ENCODE peak calls at places on chromosomes 2 and 18, in nine cellular contexts. One of them, this sample, is unnamed.

GRCh38 chr18:46712406-46712805 is 44.4 kb downstream of the ST8SIA5 start:
- DNase-seq in Calu3: no peak
- DNase-seq in CD4-positive, alpha-beta memory T cell: no peak
- DNase-seq in GDM1: no peak
- DNase-seq in left cardiac atrium: no peak
- DNase-seq in NCI-H1417 treated with DMSO at 0.1 percent for 48 hours: no peak
- DNase-seq in T-helper 9 cell: no peak
- DNase-seq in left ventricle myocardium superior: no peak
- DNase-seq in heart right ventricle: no peak
- DNase-seq in this sample: no peak

GRCh38 chr2:237791977-237792727 is 6.4 kb upstream of the RBM44 start:
- DNase-seq in heart right ventricle: no peak
- DNase-seq in NCI-H1417 treated with DMSO at 0.1 percent for 48 hours: no peak
- DNase-seq in left ventricle myocardium superior: no peak
- DNase-seq in Calu3: peak
- DNase-seq in GDM1: no peak
- DNase-seq in left cardiac atrium: no peak
- DNase-seq in CD4-positive, alpha-beta memory T cell: no peak
- DNase-seq in T-helper 9 cell: no peak
- DNase-seq in this sample: no peak

GRCh38 chr18:48293954-48294893 is 115.0 kb downstream of the ZBTB7C start:
- DNase-seq in GDM1: no peak
- DNase-seq in Calu3: no peak
- DNase-seq in left ventricle myocardium superior: no peak
- DNase-seq in NCI-H1417 treated with DMSO at 0.1 percent for 48 hours: peak
- DNase-seq in CD4-positive, alpha-beta memory T cell: no peak
- DNase-seq in T-helper 9 cell: no peak
- DNase-seq in left cardiac atrium: no peak
- DNase-seq in heart right ventricle: no peak
- DNase-seq in this sample: no peak

GRCh38 chr2:83665894-83666293 is 793.2 kb downstream of the SUCLG1 start:
- DNase-seq in heart right ventricle: no peak
- DNase-seq in CD4-positive, alpha-beta memory T cell: no peak
- DNase-seq in Calu3: no peak
- DNase-seq in GDM1: no peak
- DNase-seq in T-helper 9 cell: no peak
- DNase-seq in left cardiac atrium: no peak
- DNase-seq in left ventricle myocardium superior: no peak
- DNase-seq in NCI-H1417 treated with DMSO at 0.1 percent for 48 hours: no peak
- DNase-seq in this sample: no peak

GRCh38 chr18:9619990-9620389 is 5.6 kb upstream of the PPP4R1 start:
- DNase-seq in GDM1: no peak
- DNase-seq in T-helper 9 cell: no peak
- DNase-seq in heart right ventricle: no peak
- DNase-seq in NCI-H1417 treated with DMSO at 0.1 percent for 48 hours: no peak
- DNase-seq in left cardiac atrium: no peak
- DNase-seq in Calu3: no peak
- DNase-seq in left ventricle myocardium superior: no peak
- DNase-seq in CD4-positive, alpha-beta memory T cell: no peak
- DNase-seq in this sample: no peak

GRCh38 chr2:24015562-24016375 is 5.9 kb downstream of the MFSD2B start:
- DNase-seq in T-helper 9 cell: no peak
- DNase-seq in NCI-H1417 treated with DMSO at 0.1 percent for 48 hours: no peak
- DNase-seq in left ventricle myocardium superior: no peak
- DNase-seq in Calu3: no peak
- DNase-seq in GDM1: no peak
- DNase-seq in heart right ventricle: no peak
- DNase-seq in CD4-positive, alpha-beta memory T cell: no peak
- DNase-seq in left cardiac atrium: no peak
- DNase-seq in this sample: no peak

GRCh38 chr2:85606116-85606455 is 3.6 kb upstream of the TMEM150A start:
- DNase-seq in heart right ventricle: no peak
- DNase-seq in Calu3: no peak
- DNase-seq in NCI-H1417 treated with DMSO at 0.1 percent for 48 hours: no peak
- DNase-seq in GDM1: no peak
- DNase-seq in left ventricle myocardium superior: no peak
- DNase-seq in T-helper 9 cell: no peak
- DNase-seq in left cardiac atrium: no peak
- DNase-seq in CD4-positive, alpha-beta memory T cell: no peak
- DNase-seq in this sample: no peak

GRCh38 chr2:230413465-230413864 is 2.5 kb upstream of the SP100 start:
- DNase-seq in left ventricle myocardium superior: no peak
- DNase-seq in left cardiac atrium: no peak
- DNase-seq in T-helper 9 cell: no peak
- DNase-seq in NCI-H1417 treated with DMSO at 0.1 percent for 48 hours: no peak
- DNase-seq in GDM1: no peak
- DNase-seq in heart right ventricle: no peak
- DNase-seq in CD4-positive, alpha-beta memory T cell: no peak
- DNase-seq in Calu3: no peak
- DNase-seq in this sample: no peak

GRCh38 chr2:90207454-90208058 is 1516.1 kb downstream of the RPIA start:
- DNase-seq in left ventricle myocardium superior: no peak
- DNase-seq in left cardiac atrium: no peak
- DNase-seq in Calu3: peak
- DNase-seq in T-helper 9 cell: no peak
- DNase-seq in heart right ventricle: no peak
- DNase-seq in GDM1: peak
- DNase-seq in NCI-H1417 treated with DMSO at 0.1 percent for 48 hours: no peak
- DNase-seq in CD4-positive, alpha-beta memory T cell: no peak
- DNase-seq in this sample: peak

GRCh38 chr2:23658466-23658942 is 268.4 kb downstream of the ATAD2B start:
- DNase-seq in left ventricle myocardium superior: peak
- DNase-seq in GDM1: no peak
- DNase-seq in Calu3: no peak
- DNase-seq in T-helper 9 cell: no peak
- DNase-seq in NCI-H1417 treated with DMSO at 0.1 percent for 48 hours: no peak
- DNase-seq in left cardiac atrium: no peak
- DNase-seq in heart right ventricle: no peak
- DNase-seq in CD4-positive, alpha-beta memory T cell: no peak
- DNase-seq in this sample: no peak

GRCh38 chr2:115596659-115597375 is 1154.4 kb downstream of the DPP10 start:
- DNase-seq in left ventricle myocardium superior: no peak
- DNase-seq in left cardiac atrium: no peak
- DNase-seq in heart right ventricle: no peak
- DNase-seq in GDM1: no peak
- DNase-seq in NCI-H1417 treated with DMSO at 0.1 percent for 48 hours: no peak
- DNase-seq in CD4-positive, alpha-beta memory T cell: no peak
- DNase-seq in T-helper 9 cell: no peak
- DNase-seq in Calu3: no peak
- DNase-seq in this sample: no peak

GRCh38 chr18:25503567-25504081 is 151.7 kb upstream of the ZNF521 start:
- DNase-seq in left ventricle myocardium superior: peak
- DNase-seq in NCI-H1417 treated with DMSO at 0.1 percent for 48 hours: no peak
- DNase-seq in heart right ventricle: peak
- DNase-seq in T-helper 9 cell: no peak
- DNase-seq in Calu3: no peak
- DNase-seq in GDM1: no peak
- DNase-seq in CD4-positive, alpha-beta memory T cell: no peak
- DNase-seq in left cardiac atrium: peak
- DNase-seq in this sample: no peak

GRCh38 chr2:69693472-69694450 is 48.2 kb upstream of the ANXA4 start:
- DNase-seq in T-helper 9 cell: peak
- DNase-seq in Calu3: no peak
- DNase-seq in left ventricle myocardium superior: peak
- DNase-seq in left cardiac atrium: no peak
- DNase-seq in GDM1: no peak
- DNase-seq in heart right ventricle: peak
- DNase-seq in NCI-H1417 treated with DMSO at 0.1 percent for 48 hours: no peak
- DNase-seq in CD4-positive, alpha-beta memory T cell: peak
- DNase-seq in this sample: peak

GRCh38 chr2:121134728-121135127 is 150.3 kb downstream of the TFCP2L1 start:
- DNase-seq in left cardiac atrium: no peak
- DNase-seq in heart right ventricle: no peak
- DNase-seq in NCI-H1417 treated with DMSO at 0.1 percent for 48 hours: no peak
- DNase-seq in GDM1: no peak
- DNase-seq in Calu3: no peak
- DNase-seq in CD4-positive, alpha-beta memory T cell: no peak
- DNase-seq in left ventricle myocardium superior: no peak
- DNase-seq in T-helper 9 cell: no peak
- DNase-seq in this sample: no peak

GRCh38 chr18:59639821-59640220 is 57.4 kb downstream of the CCBE1 start:
- DNase-seq in Calu3: no peak
- DNase-seq in GDM1: no peak
- DNase-seq in NCI-H1417 treated with DMSO at 0.1 percent for 48 hours: no peak
- DNase-seq in left ventricle myocardium superior: no peak
- DNase-seq in heart right ventricle: no peak
- DNase-seq in left cardiac atrium: no peak
- DNase-seq in T-helper 9 cell: no peak
- DNase-seq in CD4-positive, alpha-beta memory T cell: no peak
- DNase-seq in this sample: no peak

GRCh38 chr2:85769236-85769986 is 15.6 kb downstream of the ATOH8 start:
- DNase-seq in T-helper 9 cell: no peak
- DNase-seq in left ventricle myocardium superior: peak
- DNase-seq in left cardiac atrium: no peak
- DNase-seq in Calu3: peak
- DNase-seq in heart right ventricle: no peak
- DNase-seq in NCI-H1417 treated with DMSO at 0.1 percent for 48 hours: no peak
- DNase-seq in GDM1: no peak
- DNase-seq in CD4-positive, alpha-beta memory T cell: no peak
- DNase-seq in this sample: no peak

GRCh38 chr2:48346124-48346536 is 183.8 kb upstream of the STON1 start:
- DNase-seq in T-helper 9 cell: no peak
- DNase-seq in left cardiac atrium: peak
- DNase-seq in NCI-H1417 treated with DMSO at 0.1 percent for 48 hours: no peak
- DNase-seq in heart right ventricle: peak
- DNase-seq in CD4-positive, alpha-beta memory T cell: no peak
- DNase-seq in Calu3: no peak
- DNase-seq in left ventricle myocardium superior: peak
- DNase-seq in GDM1: no peak
- DNase-seq in this sample: no peak

GRCh38 chr18:73528066-73528465 is 619.6 kb downstream of the FBXO15 start:
- DNase-seq in heart right ventricle: no peak
- DNase-seq in left ventricle myocardium superior: no peak
- DNase-seq in GDM1: no peak
- DNase-seq in Calu3: no peak
- DNase-seq in CD4-positive, alpha-beta memory T cell: no peak
- DNase-seq in NCI-H1417 treated with DMSO at 0.1 percent for 48 hours: no peak
- DNase-seq in left cardiac atrium: no peak
- DNase-seq in T-helper 9 cell: no peak
- DNase-seq in this sample: no peak

GRCh38 chr2:105541189-105542050 is 142.6 kb upstream of the FHL2 start:
- DNase-seq in CD4-positive, alpha-beta memory T cell: no peak
- DNase-seq in left ventricle myocardium superior: no peak
- DNase-seq in NCI-H1417 treated with DMSO at 0.1 percent for 48 hours: no peak
- DNase-seq in Calu3: no peak
- DNase-seq in T-helper 9 cell: no peak
- DNase-seq in left cardiac atrium: no peak
- DNase-seq in heart right ventricle: no peak
- DNase-seq in GDM1: no peak
- DNase-seq in this sample: no peak

GRCh38 chr2:98492441-98492840 is 47.8 kb downstream of the INPP4A start:
- DNase-seq in T-helper 9 cell: no peak
- DNase-seq in GDM1: no peak
- DNase-seq in Calu3: no peak
- DNase-seq in heart right ventricle: no peak
- DNase-seq in left ventricle myocardium superior: no peak
- DNase-seq in left cardiac atrium: no peak
- DNase-seq in CD4-positive, alpha-beta memory T cell: no peak
- DNase-seq in NCI-H1417 treated with DMSO at 0.1 percent for 48 hours: no peak
- DNase-seq in this sample: no peak

This sample was measured in naive B cell.